ENCODE peak calls at places on chromosomes 11 and 22, in nine cellular contexts. Q is uterus; L is Calu3; V is naive thymus-derived CD8-positive, alpha-beta T cell; O is stimulated activated CD8-positive, alpha-beta memory T cell treated with anti-CD3 and anti-CD28 coated beads, Interleukin-15, amount 100 ng/mL, for 4 hours; S is activated effector memory CD4-positive, alpha-beta T cell treated with Interleukin-2 at 50 U/mL for 16 hours; P is GOT3; N is midbrain; A is body of pancreas. R is an unnamed sample.

GRCh38 chr22:27982630-27983180 is 63.6 kb upstream of the PITPNB start:
- DNase-seq in Q (no peak), L (no peak), V (no peak), O (no peak), S (no peak), P (no peak), N (no peak), A (no peak), R (no peak)

GRCh38 chr11:120011836-120012235 is 126.1 kb downstream of the TRIM29 start:
- DNase-seq in Q (no peak), L (no peak), V (no peak), O (no peak), S (no peak), P (no peak), N (peak), A (no peak), R (no peak)

GRCh38 chr11:117570701-117571100 is 226.3 kb downstream of the DSCAML1 start:
- DNase-seq in Q (no peak), L (no peak), V (no peak), O (no peak), S (no peak), P (no peak), N (no peak), A (peak), R (no peak)

GRCh38 chr11:62013266-62014157 is 46.1 kb upstream of the FTH1 start:
- DNase-seq in Q (peak), L (peak), V (no peak), O (no peak), S (no peak), P (no peak), N (no peak), A (no peak), R (no peak)

GRCh38 chr11:75966546-75967287 is 151.7 kb downstream of the UVRAG start:
- DNase-seq in Q (no peak), L (peak), V (no peak), O (no peak), S (no peak), P (no peak), N (no peak), A (no peak), R (no peak)

GRCh38 chr22:43666511-43666910 is 145.6 kb downstream of the EFCAB6 start:
- DNase-seq in Q (no peak), L (no peak), V (no peak), O (no peak), S (no peak), P (no peak), N (no peak), A (no peak), R (no peak)

GRCh38 chr22:48084749-48085090 is 1322.3 kb downstream of the TBC1D22A start:
- DNase-seq in Q (no peak), L (no peak), V (peak), O (no peak), S (no peak), P (no peak), N (no peak), A (no peak), R (no peak)

GRCh38 chr22:44454113-44454769 is 43.8 kb downstream of the RTL6 start:
- DNase-seq in Q (no peak), L (no peak), V (peak), O (no peak), S (no peak), P (no peak), N (no peak), A (no peak), R (no peak)

GRCh38 chr11:73197348-73197747 is 20.7 kb upstream of the P2RY2 start:
- DNase-seq in Q (no peak), L (no peak), V (no peak), O (no peak), S (no peak), P (no peak), N (no peak), A (no peak), R (no peak)

GRCh38 chr11:61172888-61173287 is 11.7 kb upstream of the VPS37C start:
- DNase-seq in Q (no peak), L (no peak), V (no peak), O (no peak), S (no peak), P (no peak), N (no peak), A (no peak), R (peak)

GRCh38 chr11:60756307-60757032 is at the start of gene MS4A15:
- DNase-seq in Q (no peak), L (peak), V (no peak), O (no peak), S (no peak), P (no peak), N (no peak), A (peak), R (no peak)

GRCh38 chr11:67303132-67303988 is at the start of gene SSH3:
- DNase-seq in Q (peak), L (peak), V (no peak), O (no peak), S (peak), P (peak), N (peak), A (peak), R (peak)